ENCODE peak calls at places on chromosomes 11 and 22, in four cellular contexts. R is Karpas-422, X is pancreas, L is tibial nerve. P is an unnamed sample.
A peak's percentile ranks its signal among the peaks of the same experiment; 100 is the strongest.

GRCh38 chr11:110434952-110435779 is 5.4 kb downstream of the FDX1 start:
- DNase-seq in X (peak; percentile 43), L (no peak), R (peak; percentile 79), P (no peak)

GRCh38 chr11:120465921-120466534 is 45.5 kb upstream of the GRIK4 start:
- DNase-seq in L (no peak), X (no peak), R (no peak), P (no peak)

GRCh38 chr11:105040703-105041102 is 4.4 kb downstream of the CARD16 start:
- DNase-seq in X (no peak), R (no peak), L (no peak), P (no peak)

GRCh38 chr11:57244911-57245310 is 7.9 kb upstream of the APLNR start:
- DNase-seq in L (no peak), X (no peak), R (no peak), P (no peak)

GRCh38 chr11:64786308-64786707 is 8.0 kb upstream of the SF1 start:
- DNase-seq in R (no peak), L (no peak), X (no peak), P (no peak)

GRCh38 chr11:117459121-117459978 is 131.7 kb downstream of the CEP164 start:
- DNase-seq in R (no peak), L (no peak), X (no peak), P (no peak)

GRCh38 chr11:36022891-36023290 is 79.0 kb downstream of the LDLRAD3 start:
- DNase-seq in L (no peak), R (no peak), X (no peak), P (no peak)

GRCh38 chr11:129639300-129639699 is 176.3 kb upstream of the TMEM45B start:
- DNase-seq in X (no peak), R (no peak), L (no peak), P (no peak)

GRCh38 chr22:46060292-46061123 is 83.5 kb upstream of the WNT7B start:
- DNase-seq in X (no peak), R (no peak), L (no peak), P (no peak)

GRCh38 chr22:31346733-31347250 is 646 bp upstream of the PATZ1 start:
- DNase-seq in L (peak; percentile 32), R (peak; percentile 96), X (peak; percentile 74), P (no peak)

GRCh38 chr11:69312418-69313399 is 18.8 kb downstream of the MYEOV start:
- DNase-seq in R (no peak), L (no peak), X (peak; percentile 28), P (no peak)

GRCh38 chr11:30172158-30172557 is 58.7 kb upstream of the FSHB start:
- DNase-seq in R (no peak), L (no peak), X (no peak), P (no peak)

GRCh38 chr22:47034076-47034808 is 271.8 kb downstream of the TBC1D22A start:
- DNase-seq in X (no peak), L (no peak), R (no peak), P (no peak)

GRCh38 chr11:117281869-117282268 is 9.3 kb upstream of the BACE1-AS start:
- DNase-seq in X (no peak), L (no peak), R (no peak), P (no peak)

GRCh38 chr11:7905961-7906429 is 25.1 kb downstream of the OR10A6 start:
- DNase-seq in R (peak; percentile 34), L (no peak), X (no peak), P (no peak)

GRCh38 chr11:7851391-7851790 is 54.6 kb upstream of the OR5P2 start:
- DNase-seq in L (no peak), X (no peak), R (no peak), P (no peak)

GRCh38 chr11:119664063-119664572 is 64.9 kb downstream of the NECTIN1 start:
- DNase-seq in R (no peak), L (no peak), X (peak; percentile 78), P (no peak)

GRCh38 chr11:48034926-48035876 is 54.8 kb downstream of the PTPRJ start:
- DNase-seq in X (no peak), L (peak; percentile 82), R (peak; percentile 76), P (no peak)

GRCh38 chr11:92693146-92693545 is 276.3 kb upstream of the MTNR1B start:
- DNase-seq in X (no peak), R (no peak), L (no peak), P (no peak)

GRCh38 chr11:35969089-35970046 is 25.5 kb downstream of the LDLRAD3 start:
- DNase-seq in X (peak; percentile 34), L (no peak), R (no peak), P (no peak)

GRCh38 chr11:58968251-58968711 is 29.0 kb downstream of the GLYATL1 start:
- DNase-seq in L (no peak), X (peak; percentile 25), R (no peak), P (no peak)

GRCh38 chr11:79352304-79352703 is 88.5 kb downstream of the TENM4 start:
- DNase-seq in R (peak; percentile 21), L (no peak), X (no peak), P (no peak)

GRCh38 chr11:9527481-9528140 is 45.9 kb upstream of the WEE1 start:
- DNase-seq in R (no peak), L (peak; percentile 38), X (no peak), P (no peak)

GRCh38 chr11:95337972-95338429 is 107.0 kb upstream of the SESN3 start:
- DNase-seq in L (no peak), R (no peak), X (no peak), P (no peak)

GRCh38 chr11:71194702-71195101 is 57.7 kb downstream of the SHANK2 start:
- DNase-seq in X (no peak), L (no peak), R (no peak), P (no peak)

GRCh38 chr11:40104941-40105550 is 1354.4 kb downstream of the LRRC4C start:
- DNase-seq in L (no peak), R (no peak), X (no peak), P (no peak)

GRCh38 chr22:25942989-25943411 is 201.0 kb downstream of the MYO18B start:
- DNase-seq in X (peak; percentile 12), R (no peak), L (no peak), P (no peak)

GRCh38 chr11:118610773-118611432 is 3.5 kb downstream of the PHLDB1 start:
- DNase-seq in X (peak; percentile 86), L (peak; percentile 86), R (peak; percentile 78), P (peak; percentile 82)

GRCh38 chr11:35844579-35844978 is 99.3 kb upstream of the LDLRAD3 start:
- DNase-seq in R (no peak), X (no peak), L (no peak), P (no peak)

GRCh38 chr22:19728271-19728670 is 4.9 kb downstream of the GP1BB start:
- DNase-seq in X (peak; percentile 60), R (no peak), L (no peak), P (no peak)

GRCh38 chr11:559020-559620 is 1.4 kb downstream of the LMNTD2 start:
- DNase-seq in R (no peak), X (no peak), L (no peak), P (no peak)

GRCh38 chr11:10315083-10315482 is 10.2 kb downstream of the ADM start:
- DNase-seq in L (no peak), R (no peak), X (no peak), P (no peak)

GRCh38 chr22:21937821-21938070 is 14.9 kb downstream of the PPM1F start:
- DNase-seq in L (no peak), X (no peak), R (no peak), P (no peak)

GRCh38 chr11:134535029-134536025 is 123.3 kb upstream of the B3GAT1 start:
- DNase-seq in R (no peak), X (no peak), L (no peak), P (no peak)

DNA sequence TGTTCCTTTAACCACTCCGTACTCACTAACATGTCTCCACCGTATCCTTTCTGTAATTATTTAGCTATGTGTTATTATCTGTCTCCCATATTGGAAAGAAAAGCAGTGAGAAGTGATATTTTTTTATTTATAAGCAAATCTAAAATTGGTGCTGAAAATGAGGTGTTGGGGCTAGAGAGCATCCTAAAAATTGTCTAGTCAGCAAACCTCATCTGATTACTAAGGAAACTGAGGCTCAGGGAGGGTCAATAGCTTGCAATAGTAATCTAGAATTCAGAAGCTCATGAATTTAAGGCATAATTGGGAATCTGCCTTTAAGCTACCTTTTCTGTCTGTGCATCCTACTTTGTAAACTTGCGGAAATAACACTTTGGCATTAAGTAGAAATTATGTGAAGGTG is 190.0 kb downstream of the METTL15 start:
- DNase-seq in L (no peak), X (no peak), R (no peak), P (no peak)
- H3K9me3 ChIP-seq in L (no peaks in the 10 kb centered on the region), X (no peaks in the 10 kb centered on the region), R (no peaks in the 10 kb centered on the region), P (no peaks in the 10 kb centered on the region)

DNA sequence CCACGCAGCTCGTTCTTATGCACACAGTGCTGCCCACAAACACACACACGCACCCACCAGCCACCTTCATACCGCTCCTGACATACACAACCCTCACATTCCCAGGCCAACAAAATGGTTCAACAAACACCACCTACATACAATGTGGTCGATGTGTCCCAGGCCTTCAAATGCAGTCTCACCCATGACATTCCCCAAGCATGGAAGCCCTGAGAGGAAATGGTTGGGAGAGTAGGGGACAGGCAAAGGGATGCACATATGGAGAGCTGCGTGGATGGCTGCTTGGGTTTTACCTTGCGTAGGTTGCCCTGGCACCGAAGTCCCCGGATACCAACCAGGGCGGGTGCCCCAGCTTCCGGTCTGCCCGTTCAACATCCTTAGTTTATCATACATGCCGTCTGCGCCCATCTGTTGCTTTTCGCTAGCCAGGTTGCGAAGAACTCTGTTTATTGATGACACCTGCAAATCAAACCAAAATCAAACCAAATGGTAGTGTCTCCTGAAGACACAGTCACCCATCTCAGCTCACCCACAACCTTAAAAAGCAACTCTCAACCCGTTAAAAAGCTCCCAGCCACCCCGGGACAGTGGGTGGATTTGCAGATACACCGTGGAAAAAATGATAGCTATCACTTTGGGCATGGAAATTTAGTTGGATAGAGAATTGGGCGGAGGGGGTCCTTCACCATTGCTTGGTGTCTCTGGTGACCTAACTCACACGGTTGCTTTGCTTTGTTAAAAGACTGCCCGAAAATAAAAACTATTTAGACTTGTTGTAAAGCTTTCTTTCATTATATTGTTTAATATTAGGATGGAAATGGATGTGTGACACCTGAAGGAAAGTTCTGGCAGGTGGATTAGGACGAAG is 10.5 kb downstream of the PAX6 start:
- DNase-seq in X (no peak), R (no peak), L (peak; percentile 3), P (no peak)
- H3K9me3 ChIP-seq in X (no peaks in the 10 kb centered on the region), R (no peaks in the 10 kb centered on the region), L (no peaks in the 10 kb centered on the region), P (peaks cover 10% of the 10 kb centered on the region)

GRCh38 chr11:82750643-82751139 is 17.0 kb upstream of the FAM181B start:
- DNase-seq in X (no peak), L (no peak), R (no peak), P (no peak)

GRCh38 chr11:82752801-82753200 is 19.1 kb upstream of the FAM181B start:
- DNase-seq in R (no peak), L (no peak), X (no peak), P (no peak)

GRCh38 chr11:82747471-82747870 is 13.8 kb upstream of the FAM181B start:
- DNase-seq in X (no peak), L (no peak), R (no peak), P (no peak)
- H3K9me3 ChIP-seq in X (no peaks in the 10 kb centered on the region), L (no peaks in the 10 kb centered on the region), R (no peaks in the 10 kb centered on the region), P (no peaks in the 10 kb centered on the region)

GRCh38 chr11:55838452-55838851 is at the start of gene OR5D16:
- DNase-seq in X (no peak), R (no peak), L (no peak), P (no peak)
- H3K9me3 ChIP-seq in X (no peaks in the 10 kb centered on the region), R (peaks cover 17% of the 10 kb centered on the region), L (no peaks in the 10 kb centered on the region), P (no peaks in the 10 kb centered on the region)

GRCh38 chr11:114621950-114622809 is 26.6 kb upstream of the NXPE4 start:
- DNase-seq in X (no peak), R (no peak), L (no peak), P (no peak)
- H3K9me3 ChIP-seq in X (no peaks in the 10 kb centered on the region), R (no peaks in the 10 kb centered on the region), L (no peaks in the 10 kb centered on the region), P (peaks cover 4% of the 10 kb centered on the region)